ENCODE peak calls at places on chromosome 20, in nine cellular contexts. H, I, Y, V, M, K, A, T and B are unnamed samples.

GRCh38 chr20:63540417-63541186 is 3.4 kb upstream of the PTK6 start:
- DNase-seq in H (peak), I (no peak), Y (no peak), V (no peak), M (no peak), K (peak), A (no peak), T (no peak), B (no peak)

GRCh38 chr20:61969806-61970205 is 95.9 kb downstream of the TAF4 start:
- DNase-seq in H (no peak), I (no peak), Y (no peak), V (no peak), M (no peak), K (no peak), A (no peak), T (no peak), B (no peak)

GRCh38 chr20:50475879-50476292 is 34.3 kb upstream of the PTPN1 start:
- DNase-seq in H (peak), I (peak), Y (peak), V (no peak), M (peak), K (no peak), A (peak), T (no peak), B (no peak)

GRCh38 chr20:4513720-4514119 is 208.0 kb upstream of the PRND start:
- DNase-seq in H (peak), I (peak), Y (no peak), V (no peak), M (peak), K (no peak), A (no peak), T (no peak), B (no peak)

GRCh38 chr20:31560900-31561598 is 44.0 kb upstream of the ID1 start:
- DNase-seq in H (peak), I (peak), Y (peak), V (no peak), M (peak), K (no peak), A (no peak), T (no peak), B (no peak)

GRCh38 chr20:51661609-51662178 is 106.5 kb downstream of the ATP9A start:
- DNase-seq in H (peak), I (peak), Y (no peak), V (no peak), M (peak), K (no peak), A (no peak), T (no peak), B (no peak)

GRCh38 chr20:17674722-17675518 is 7.1 kb downstream of the RRBP1 start:
- DNase-seq in H (no peak), I (peak), Y (no peak), V (no peak), M (peak), K (no peak), A (no peak), T (no peak), B (no peak)

GRCh38 chr20:19947611-19948264 is 69.4 kb upstream of the NAA20 start:
- DNase-seq in H (peak), I (peak), Y (no peak), V (no peak), M (peak), K (no peak), A (no peak), T (no peak), B (no peak)

GRCh38 chr20:49447946-49448809 is 34.3 kb downstream of the KCNB1 start:
- DNase-seq in H (no peak), I (no peak), Y (no peak), V (no peak), M (no peak), K (no peak), A (no peak), T (no peak), B (no peak)

GRCh38 chr20:12414446-12415274 is 497.0 kb downstream of the BTBD3 start:
- DNase-seq in H (peak), I (peak), Y (no peak), V (no peak), M (no peak), K (peak), A (no peak), T (no peak), B (no peak)

GRCh38 chr20:10965936-10966470 is 292.2 kb upstream of the JAG1 start:
- DNase-seq in H (no peak), I (peak), Y (peak), V (no peak), M (peak), K (no peak), A (no peak), T (no peak), B (no peak)

GRCh38 chr20:32596681-32597252 is 11.6 kb upstream of the NOL4L start:
- DNase-seq in H (no peak), I (no peak), Y (no peak), V (no peak), M (no peak), K (no peak), A (no peak), T (no peak), B (no peak)

GRCh38 chr20:50369225-50370035 is 140.8 kb upstream of the PTPN1 start:
- DNase-seq in H (no peak), I (no peak), Y (peak), V (no peak), M (no peak), K (no peak), A (peak), T (no peak), B (no peak)

GRCh38 chr20:13373400-13373799 is 152.3 kb downstream of the ISM1 start:
- DNase-seq in H (no peak), I (no peak), Y (no peak), V (no peak), M (no peak), K (no peak), A (no peak), T (no peak), B (no peak)

GRCh38 chr20:22106308-22106938 is 401.0 kb downstream of the PAX1 start:
- DNase-seq in H (peak), I (peak), Y (no peak), V (no peak), M (no peak), K (no peak), A (no peak), T (no peak), B (no peak)

GRCh38 chr20:35947907-35948306 is 6.4 kb downstream of the SCAND1 start:
- DNase-seq in H (no peak), I (no peak), Y (no peak), V (no peak), M (no peak), K (no peak), A (no peak), T (no peak), B (no peak)

GRCh38 chr20:56166781-56167465 is 81.6 kb upstream of the MC3R start:
- DNase-seq in H (peak), I (no peak), Y (no peak), V (no peak), M (no peak), K (no peak), A (no peak), T (no peak), B (no peak)

GRCh38 chr20:19903168-19903676 is 113.9 kb upstream of the NAA20 start:
- DNase-seq in H (no peak), I (peak), Y (peak), V (no peak), M (no peak), K (peak), A (no peak), T (no peak), B (no peak)

GRCh38 chr20:62011403-62011791 is 54.3 kb downstream of the TAF4 start:
- DNase-seq in H (no peak), I (no peak), Y (no peak), V (no peak), M (no peak), K (no peak), A (no peak), T (no peak), B (no peak)

GRCh38 chr20:40813213-40813510 is 124.1 kb upstream of the MAFB start:
- DNase-seq in H (no peak), I (no peak), Y (no peak), V (no peak), M (no peak), K (no peak), A (no peak), T (no peak), B (peak)

GRCh38 chr20:4613184-4613583 is 108.5 kb upstream of the PRND start:
- DNase-seq in H (no peak), I (no peak), Y (no peak), V (no peak), M (peak), K (no peak), A (no peak), T (no peak), B (no peak)

GRCh38 chr20:23009636-23010035 is 25.5 kb upstream of the SSTR4 start:
- DNase-seq in H (peak), I (no peak), Y (no peak), V (no peak), M (no peak), K (no peak), A (no peak), T (no peak), B (no peak)

GRCh38 chr20:35306931-35307517 is 14.8 kb upstream of the FAM83C start:
- DNase-seq in H (peak), I (peak), Y (peak), V (no peak), M (peak), K (peak), A (no peak), T (no peak), B (no peak)

GRCh38 chr20:32636278-32636677 is 37.5 kb downstream of the C20orf203 start:
- DNase-seq in H (no peak), I (no peak), Y (no peak), V (no peak), M (no peak), K (no peak), A (no peak), T (no peak), B (no peak)

GRCh38 chr20:25720285-25720684 is 23.6 kb upstream of the ZNF337 start:
- DNase-seq in H (no peak), I (no peak), Y (no peak), V (no peak), M (no peak), K (no peak), A (no peak), T (no peak), B (no peak)

GRCh38 chr20:38162878-38163875 is 1.9 kb downstream of the TGM2 start:
- DNase-seq in H (no peak), I (no peak), Y (no peak), V (no peak), M (no peak), K (no peak), A (no peak), T (peak), B (no peak)